ENCODE peak calls at places on chromosome 19, in nine cellular contexts. X is kidney, U is uterus, Z is fibroblast of lung, F is thoracic aorta, G is osteoblast, E is cardiac muscle cell, C is left ventricle myocardium inferior, W is colonic mucosa. M is an unnamed sample.

GRCh38 chr19:1650627-1651009 is 1.8 kb downstream of the TCF3 start:
- DNase-seq in C (no peak), E (peak; percentile 24), G (peak; percentile 97), F (no peak), U (no peak), X (no peak), W (no peak), Z (peak; percentile 18), M (no peak)

GRCh38 chr19:1366899-1367870 is 16.5 kb upstream of the NDUFS7 start:
- DNase-seq in E (no peak), X (no peak), C (no peak), U (no peak), G (peak; percentile 38), F (no peak), W (no peak), Z (no peak), M (no peak)

GRCh38 chr19:50647879-50648615 is 1.2 kb upstream of the C19orf81 start:
- DNase-seq in Z (no peak), F (no peak), E (no peak), W (no peak), U (no peak), G (peak; percentile 58), X (no peak), C (no peak), M (no peak)

GRCh38 chr19:35006999-35007365 is 6.9 kb downstream of the GRAMD1A start:
- DNase-seq in W (peak; percentile 27), G (peak; percentile 59), X (no peak), F (no peak), C (no peak), Z (no peak), U (no peak), E (no peak), M (no peak)

GRCh38 chr19:3547301-3547731 is 8.3 kb downstream of the TEKTIP1 start:
- DNase-seq in W (no peak), F (no peak), U (no peak), C (no peak), X (no peak), G (peak; percentile 94), Z (no peak), E (no peak), M (peak; percentile 48)

GRCh38 chr19:47315125-47315821 is 5.6 kb downstream of the C5AR1 start:
- DNase-seq in W (peak; percentile 38), C (peak; percentile 40), Z (peak; percentile 86), F (peak; percentile 45), U (peak; percentile 45), G (peak; percentile 97), E (no peak), X (no peak), M (peak; percentile 81)

GRCh38 chr19:46951236-46951986 is 68.2 kb upstream of the NPAS1 start:
- DNase-seq in G (peak; percentile 86), E (no peak), Z (peak; percentile 65), C (no peak), X (no peak), U (no peak), W (peak; percentile 90), F (no peak), M (no peak)

GRCh38 chr19:4393947-4394590 is 6.3 kb downstream of the SH3GL1 start:
- DNase-seq in E (peak; percentile 65), G (peak; percentile 85), Z (peak; percentile 77), U (no peak), W (no peak), F (no peak), C (no peak), X (no peak), M (no peak)

GRCh38 chr19:56837004-56837403 is 3.5 kb downstream of the PEG3 start:
- DNase-seq in G (no peak), F (no peak), E (no peak), C (no peak), U (peak; percentile 20), Z (no peak), W (no peak), X (no peak), M (no peak)

GRCh38 chr19:16078759-16079707 is 2.7 kb downstream of the TPM4 start:
- DNase-seq in U (peak; percentile 94), F (no peak), C (peak; percentile 65), G (peak; percentile 93), Z (peak; percentile 98), X (peak; percentile 79), E (peak; percentile 59), W (peak; percentile 80), M (peak; percentile 66)

GRCh38 chr19:1236566-1236965 is 1.2 kb downstream of the CBARP start:
- DNase-seq in F (no peak), W (no peak), U (no peak), E (no peak), Z (no peak), C (no peak), G (peak; percentile 92), X (no peak), M (no peak)

GRCh38 chr19:44072543-44073401 is 813 bp downstream of the ZNF284 start:
- DNase-seq in X (no peak), U (no peak), C (no peak), G (no peak), Z (peak; percentile 1), F (no peak), E (no peak), W (peak; percentile 24), M (no peak)

GRCh38 chr19:52028780-52029123 is 573 bp upstream of the ZNF614 start:
- DNase-seq in W (no peak), Z (no peak), G (peak; percentile 68), E (no peak), X (no peak), F (no peak), U (no peak), C (no peak), M (no peak)

GRCh38 chr19:51327066-51327985 is 14.6 kb downstream of the VSIG10L start:
- DNase-seq in W (peak; percentile 61), X (no peak), E (peak; percentile 24), G (peak; percentile 95), U (no peak), C (peak; percentile 31), Z (no peak), F (no peak), M (peak; percentile 73)

GRCh38 chr19:12065100-12065538 is 588 bp downstream of the ZNF844 start:
- DNase-seq in C (peak; percentile 22), X (peak; percentile 79), W (peak; percentile 32), Z (peak; percentile 61), G (peak; percentile 75), F (no peak), U (no peak), E (peak; percentile 45), M (no peak)

GRCh38 chr19:8212916-8213315 is 3.7 kb downstream of the CERS4 start:
- DNase-seq in F (no peak), G (no peak), X (no peak), Z (no peak), U (no peak), E (no peak), C (no peak), W (no peak), M (no peak)

GRCh38 chr19:30682576-30683536 is 310.7 kb downstream of the ZNF536 start:
- DNase-seq in G (peak; percentile 96), W (peak; percentile 68), E (peak; percentile 81), U (peak; percentile 82), F (peak; percentile 14), C (peak; percentile 68), Z (peak; percentile 72), X (peak; percentile 89), M (peak; percentile 63)

GRCh38 chr19:5790573-5791520 is at the start of gene DUS3L:
- DNase-seq in F (peak; percentile 90), E (peak; percentile 99), U (peak; percentile 96), Z (peak; percentile 98), G (peak; percentile 100), C (peak; percentile 97), X (peak; percentile 99), W (peak; percentile 97), M (peak; percentile 99)

GRCh38 chr19:5788422-5788821 is 2.5 kb downstream of the DUS3L start:
- DNase-seq in W (no peak), C (no peak), X (no peak), G (peak; percentile 55), U (no peak), F (no peak), E (no peak), Z (no peak), M (no peak)

GRCh38 chr19:5792224-5792623 is 1.3 kb upstream of the DUS3L start:
- DNase-seq in W (no peak), X (no peak), Z (no peak), F (no peak), U (no peak), C (no peak), G (no peak), E (no peak), M (no peak)

GRCh38 chr19:5789201-5789795 is 1.7 kb downstream of the DUS3L start:
- DNase-seq in G (peak; percentile 66), F (no peak), Z (no peak), W (no peak), C (no peak), X (no peak), U (no peak), E (no peak), M (no peak)

GRCh38 chr19:5789886-5790572 is 934 bp downstream of the DUS3L start:
- DNase-seq in C (no peak), E (no peak), U (no peak), Z (no peak), X (peak; percentile 86), F (no peak), W (no peak), G (peak; percentile 80), M (no peak)
- H3K27ac ChIP-seq in C (peak overlapping the region; percentile 99), E (no peak overlapping the region), U (peak overlapping the region; percentile 98), Z (peak overlapping the region; percentile 97), X (no peak overlapping the region), F (peak overlapping the region; percentile 89), W (no peak overlapping the region), G (peak overlapping the region; percentile 97), M (peak overlapping the region; percentile 99)

DNA sequence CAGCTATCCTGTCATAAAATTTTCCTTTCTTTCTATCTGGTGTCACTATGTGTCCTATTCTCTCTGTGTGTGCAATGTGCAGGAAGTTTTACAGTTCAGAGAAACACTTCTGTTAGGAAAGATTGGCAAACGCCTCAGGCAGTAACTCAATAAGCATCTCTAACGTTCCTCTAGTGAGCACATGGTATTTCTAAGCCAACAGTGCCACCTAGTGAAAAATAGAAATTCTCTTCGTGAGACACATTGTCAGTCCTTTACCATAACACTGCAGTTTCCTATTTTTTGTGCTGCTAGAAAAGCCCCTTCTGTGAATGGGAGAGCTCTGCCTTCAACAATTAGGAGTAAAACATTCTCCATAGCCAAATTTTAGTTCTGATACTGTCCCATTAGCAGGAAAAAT is 50.7 kb downstream of the ZNF723 start:
- DNase-seq in E (no peak), Z (peak; percentile 5), C (no peak), W (no peak), U (no peak), F (no peak), G (peak; percentile 62), X (no peak), M (no peak)
- TF ChIP-seq CTCF in E (no peak), Z (no peak), C (peak; percentile 60), W (no peak), U (peak; percentile 39), F (peak; percentile 38), G (no peak), X (peak; percentile 43), M (peak; percentile 45)

GRCh38 chr19:36110487-36111199 is at the start of gene OVOL3:
- DNase-seq in X (no peak), C (no peak), G (no peak), F (no peak), W (no peak), Z (no peak), E (no peak), U (no peak), M (no peak)
- H3K4me3 ChIP-seq in X (no peak within 1 kb of the TSS), C (no peak within 1 kb of the TSS), G (no peak within 1 kb of the TSS), F (no peak within 1 kb of the TSS), W (no peak within 1 kb of the TSS), Z (no peak within 1 kb of the TSS), E (no peak within 1 kb of the TSS), U (no peak within 1 kb of the TSS), M (no peak within 1 kb of the TSS)

GRCh38 chr19:13087295-13087694 is 15.4 kb downstream of the LYL1 start:
- DNase-seq in X (no peak), G (no peak), C (no peak), Z (no peak), F (no peak), E (no peak), U (no peak), W (no peak), M (no peak)
- H3K27ac ChIP-seq in X (no peak overlapping the region), G (no peak overlapping the region), C (no peak overlapping the region), Z (no peak overlapping the region), F (peak overlapping the region; percentile 98), E (no peak overlapping the region), U (peak overlapping the region; percentile 93), W (no peak overlapping the region), M (no peak overlapping the region)